ENCODE peak calls at places on chromosomes 3 and 15, in five cellular contexts. I is HFF-Myc; L is A549; X is cardiac muscle cell; K is CD8-positive, alpha-beta memory T cell. Y is an unnamed sample.

GRCh38 chr3:169268286-169268776 is 395.2 kb downstream of the MECOM start:
- DNase-seq in L (no peak), X (no peak), I (no peak), K (no peak), Y (no peak)

GRCh38 chr15:29054171-29055045 is 168.6 kb downstream of the APBA2 start:
- DNase-seq in X (no peak), K (no peak), I (no peak), L (no peak), Y (no peak)

GRCh38 chr15:43132830-43133428 is 457 bp upstream of the TMEM62 start:
- DNase-seq in L (no peak), X (no peak), I (no peak), K (no peak), Y (no peak)

GRCh38 chr3:181868576-181868975 is 156.9 kb downstream of the SOX2 start:
- DNase-seq in I (no peak), L (no peak), K (no peak), X (no peak), Y (no peak)

GRCh38 chr3:110027446-110027845 is 690.1 kb upstream of the DPPA4 start:
- DNase-seq in K (no peak), I (no peak), X (no peak), L (no peak), Y (no peak)

GRCh38 chr3:78969483-78969882 is 798.3 kb downstream of the ROBO1 start:
- DNase-seq in K (no peak), X (no peak), L (no peak), I (peak), Y (no peak)

GRCh38 chr3:99366663-99367429 is 271.5 kb upstream of the COL8A1 start:
- DNase-seq in X (no peak), L (peak), K (no peak), I (no peak), Y (no peak)

GRCh38 chr15:59751552-59752413 is 62.7 kb upstream of the BNIP2 start:
- DNase-seq in X (peak), I (no peak), K (no peak), L (peak), Y (peak)

DNA sequence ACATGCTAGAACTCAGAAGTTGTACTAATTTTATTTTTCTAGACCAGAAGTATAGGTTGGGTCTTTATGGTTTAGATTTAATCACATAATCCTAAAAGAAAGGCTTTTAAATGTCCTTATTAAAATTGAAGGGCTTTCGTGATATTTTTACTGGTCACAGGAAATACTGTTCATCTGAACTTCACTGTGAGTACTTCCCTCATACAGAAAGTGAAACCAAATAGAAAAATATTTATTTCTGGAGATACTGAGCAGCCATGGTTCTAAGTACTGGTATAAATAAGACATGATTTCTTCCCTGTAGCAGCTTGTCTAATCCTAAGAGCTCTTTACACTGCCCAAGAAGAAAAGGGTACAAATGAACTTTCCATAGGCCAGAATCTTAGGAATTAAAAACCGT is 2.0 kb downstream of the SNRK start:
- DNase-seq in L (no peak), X (no peak), K (no peak), I (no peak), Y (peak)
- H3K4me3 ChIP-seq in L (no peak), X (no peak), K (peak), I (peak), Y (peak)

GRCh38 chr3:127074900-127075360 is 92.0 kb downstream of the PLXNA1 start:
- DNase-seq in X (no peak), K (peak), L (no peak), I (peak), Y (peak)

GRCh38 chr3:127079211-127079610 is 96.3 kb downstream of the PLXNA1 start:
- DNase-seq in X (no peak), L (no peak), K (peak), I (no peak), Y (no peak)

GRCh38 chr3:127077068-127077467 is 94.2 kb downstream of the PLXNA1 start:
- DNase-seq in X (no peak), I (no peak), L (no peak), K (peak), Y (no peak)

GRCh38 chr3:127078626-127079025 is 95.7 kb downstream of the PLXNA1 start:
- DNase-seq in I (no peak), L (no peak), K (peak), X (no peak), Y (no peak)

GRCh38 chr3:127077506-127078064 is 94.7 kb downstream of the PLXNA1 start:
- DNase-seq in L (no peak), K (peak), X (no peak), I (no peak), Y (no peak)
- H3K4me3 ChIP-seq in L (no peak), K (no peak), X (no peak), I (no peak), Y (no peak)

GRCh38 chr3:177905173-177905894 is 630.9 kb upstream of the KCNMB2 start:
- DNase-seq in I (peak), K (no peak), X (no peak), L (no peak), Y (no peak)
- H3K4me3 ChIP-seq in I (no peak), K (no peak), X (no peak), L (no peak), Y (no peak)

DNA sequence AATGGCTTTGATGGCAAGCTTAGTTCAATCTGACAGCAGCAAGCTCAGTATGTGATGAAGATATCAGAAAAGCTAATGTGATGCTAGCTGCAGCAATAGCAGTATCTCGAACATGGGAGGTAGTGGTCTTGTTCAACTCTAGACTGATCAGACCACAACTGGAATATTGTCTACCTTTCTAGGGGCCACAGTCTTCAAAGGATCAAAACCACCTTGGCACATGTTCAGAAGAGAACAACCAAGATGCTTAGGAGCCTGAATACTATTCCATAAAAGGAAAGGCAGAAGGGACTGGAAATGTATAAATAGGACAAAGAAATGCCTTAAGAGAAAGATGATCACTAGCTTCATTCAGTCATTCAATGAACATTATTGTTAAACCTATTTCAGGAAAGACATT is 2.3 kb downstream of the C3orf70 start:
- DNase-seq in X (no peak), L (no peak), I (no peak), K (no peak), Y (no peak)
- H3K4me3 ChIP-seq in X (no peak), L (no peak), I (no peak), K (no peak), Y (no peak)

GRCh38 chr3:51966016-51966415 is 1.2 kb downstream of the PCBP4 start:
- DNase-seq in I (no peak), X (no peak), K (no peak), L (no peak), Y (no peak)
- H3K4me3 ChIP-seq in I (peak), X (no peak), K (no peak), L (no peak), Y (no peak)

DNA sequence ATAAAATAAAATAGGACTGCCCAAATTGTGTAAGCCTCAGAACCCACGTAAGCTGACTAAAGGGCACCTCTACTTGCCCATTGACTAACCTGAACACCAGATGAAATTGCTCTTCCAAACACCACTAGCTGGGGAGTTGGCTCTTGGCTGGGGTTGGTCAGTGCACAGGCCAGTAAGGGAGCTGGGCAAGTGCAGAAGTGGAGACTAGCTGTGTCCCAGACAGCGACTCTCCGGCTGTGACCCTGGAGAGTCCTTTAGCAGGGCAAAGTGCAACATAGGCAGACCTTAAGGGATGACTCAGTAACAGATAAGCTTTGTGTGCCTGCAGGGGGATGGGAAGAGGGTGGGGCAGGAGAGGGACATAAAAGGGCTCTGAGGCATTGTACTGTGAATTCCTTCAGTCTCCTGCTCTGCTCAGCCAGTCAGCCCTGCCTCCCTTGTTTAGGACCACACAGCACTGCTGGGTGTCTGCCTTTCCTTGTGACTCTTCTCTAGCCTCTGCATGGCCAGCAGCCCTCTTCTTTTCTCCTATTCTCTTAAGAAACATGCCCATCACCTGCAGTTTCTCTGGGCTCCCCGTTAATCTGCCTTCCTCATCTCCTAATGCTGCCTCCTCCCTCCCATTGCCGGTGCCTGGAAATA is 13.2 kb downstream of the NR1I2 start:
- DNase-seq in X (peak), K (no peak), I (no peak), L (peak), Y (peak)
- H3K4me3 ChIP-seq in X (no peak), K (no peak), I (no peak), L (peak), Y (no peak)

DNA sequence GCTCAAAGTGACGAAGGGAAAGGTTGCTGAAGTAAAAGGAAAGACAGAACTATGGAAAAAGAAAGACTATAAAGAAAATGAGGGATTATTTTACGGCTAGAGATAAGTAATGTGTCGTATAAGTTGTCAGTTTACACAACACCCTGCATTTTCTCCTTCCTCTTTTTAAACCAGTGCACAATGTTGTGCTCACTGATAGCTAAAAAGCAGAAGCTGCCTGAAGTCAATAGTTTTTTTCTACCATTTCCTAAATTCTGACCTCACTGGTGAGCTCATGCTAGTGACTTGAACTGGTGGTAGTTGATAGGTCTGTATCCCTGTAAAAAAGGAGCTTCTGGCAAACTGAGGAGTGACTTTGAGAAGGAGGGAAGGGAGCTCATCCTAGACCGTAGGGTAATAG is 368.6 kb upstream of the GBE1 start:
- DNase-seq in I (no peak), L (no peak), K (no peak), X (no peak), Y (no peak)
- H3K4me3 ChIP-seq in I (no peak), L (no peak), K (no peak), X (no peak), Y (no peak)

Y was measured in Jurkat, Clone E6-1.